ENCODE peak calls at places on chromosomes 1 and 21, in nine cellular contexts. One of them, this sample, is unnamed.
A peak's percentile ranks its signal among the peaks of the same experiment; 100 is the strongest.

GRCh38 chr21:25733859-25734653 is 648 bp downstream of the ATP5PF start:
- DNase-seq in HFF-Myc: no peak
- DNase-seq in IMR-90: peak; percentile 35
- DNase-seq in cardiac fibroblast: peak; percentile 28
- DNase-seq in neural crest cell: no peak
- DNase-seq in thoracic aorta: no peak
- DNase-seq in psoas muscle: no peak
- DNase-seq in GM10248: no peak
- DNase-seq in A673: peak; percentile 6
- DNase-seq in this sample: peak; percentile 28

GRCh38 chr1:85801520-85801919 is 93.3 kb upstream of the ZNHIT6 start:
- DNase-seq in HFF-Myc: no peak
- DNase-seq in IMR-90: peak; percentile 62
- DNase-seq in cardiac fibroblast: peak; percentile 6
- DNase-seq in neural crest cell: no peak
- DNase-seq in thoracic aorta: no peak
- DNase-seq in psoas muscle: no peak
- DNase-seq in GM10248: no peak
- DNase-seq in A673: no peak
- DNase-seq in this sample: no peak

GRCh38 chr1:11653616-11654570 is at the start of gene FBXO2:
- DNase-seq in HFF-Myc: no peak
- DNase-seq in IMR-90: no peak
- DNase-seq in cardiac fibroblast: no peak
- DNase-seq in neural crest cell: no peak
- DNase-seq in thoracic aorta: no peak
- DNase-seq in psoas muscle: peak; percentile 58
- DNase-seq in GM10248: peak; percentile 59
- DNase-seq in A673: no peak
- DNase-seq in this sample: peak; percentile 52

GRCh38 chr1:64038965-64039926 is 164.2 kb upstream of the UBE2U start:
- DNase-seq in HFF-Myc: peak; percentile 97
- DNase-seq in IMR-90: peak; percentile 100
- DNase-seq in cardiac fibroblast: peak; percentile 95
- DNase-seq in neural crest cell: no peak
- DNase-seq in thoracic aorta: peak; percentile 54
- DNase-seq in psoas muscle: peak; percentile 62
- DNase-seq in GM10248: no peak
- DNase-seq in A673: peak; percentile 11
- DNase-seq in this sample: peak; percentile 98

GRCh38 chr21:42056468-42056867 is 14.6 kb upstream of the UMODL1 start:
- DNase-seq in HFF-Myc: no peak
- DNase-seq in IMR-90: peak; percentile 18
- DNase-seq in cardiac fibroblast: no peak
- DNase-seq in neural crest cell: no peak
- DNase-seq in thoracic aorta: no peak
- DNase-seq in psoas muscle: no peak
- DNase-seq in GM10248: no peak
- DNase-seq in A673: no peak
- DNase-seq in this sample: no peak

GRCh38 chr1:219518168-219518905 is 94.6 kb downstream of the ZC3H11B start:
- DNase-seq in HFF-Myc: peak; percentile 16
- DNase-seq in IMR-90: peak; percentile 63
- DNase-seq in cardiac fibroblast: peak; percentile 50
- DNase-seq in neural crest cell: no peak
- DNase-seq in thoracic aorta: no peak
- DNase-seq in psoas muscle: no peak
- DNase-seq in GM10248: no peak
- DNase-seq in A673: no peak
- DNase-seq in this sample: peak; percentile 55

GRCh38 chr21:19261731-19262367 is 858.3 kb upstream of the TMPRSS15 start:
- DNase-seq in HFF-Myc: no peak
- DNase-seq in IMR-90: no peak
- DNase-seq in cardiac fibroblast: no peak
- DNase-seq in neural crest cell: no peak
- DNase-seq in thoracic aorta: no peak
- DNase-seq in psoas muscle: no peak
- DNase-seq in GM10248: no peak
- DNase-seq in A673: no peak
- DNase-seq in this sample: no peak

GRCh38 chr1:168032048-168032447 is 95.2 kb upstream of the MPC2 start:
- DNase-seq in HFF-Myc: no peak
- DNase-seq in IMR-90: no peak
- DNase-seq in cardiac fibroblast: no peak
- DNase-seq in neural crest cell: no peak
- DNase-seq in thoracic aorta: no peak
- DNase-seq in psoas muscle: no peak
- DNase-seq in GM10248: peak; percentile 28
- DNase-seq in A673: no peak
- DNase-seq in this sample: no peak

GRCh38 chr1:155125946-155126493 is 1.7 kb upstream of the EFNA1 start:
- DNase-seq in HFF-Myc: no peak
- DNase-seq in IMR-90: no peak
- DNase-seq in cardiac fibroblast: peak; percentile 57
- DNase-seq in neural crest cell: peak; percentile 12
- DNase-seq in thoracic aorta: no peak
- DNase-seq in psoas muscle: peak; percentile 71
- DNase-seq in GM10248: no peak
- DNase-seq in A673: no peak
- DNase-seq in this sample: peak; percentile 71

GRCh38 chr1:207026177-207026576 is 6.4 kb downstream of the C1orf116 start:
- DNase-seq in HFF-Myc: no peak
- DNase-seq in IMR-90: no peak
- DNase-seq in cardiac fibroblast: peak; percentile 46
- DNase-seq in neural crest cell: no peak
- DNase-seq in thoracic aorta: no peak
- DNase-seq in psoas muscle: no peak
- DNase-seq in GM10248: no peak
- DNase-seq in A673: no peak
- DNase-seq in this sample: peak; percentile 48

GRCh38 chr1:246566808-246567154 is 525 bp downstream of the CNST start:
- DNase-seq in HFF-Myc: no peak
- DNase-seq in IMR-90: peak; percentile 17
- DNase-seq in cardiac fibroblast: peak; percentile 45
- DNase-seq in neural crest cell: no peak
- DNase-seq in thoracic aorta: peak; percentile 6
- DNase-seq in psoas muscle: peak; percentile 82
- DNase-seq in GM10248: peak; percentile 59
- DNase-seq in A673: peak; percentile 70
- DNase-seq in this sample: no peak

GRCh38 chr1:152026895-152027294 is 9.9 kb downstream of the S100A11 start:
- DNase-seq in HFF-Myc: no peak
- DNase-seq in IMR-90: peak; percentile 48
- DNase-seq in cardiac fibroblast: peak; percentile 7
- DNase-seq in neural crest cell: no peak
- DNase-seq in thoracic aorta: no peak
- DNase-seq in psoas muscle: no peak
- DNase-seq in GM10248: no peak
- DNase-seq in A673: no peak
- DNase-seq in this sample: no peak

GRCh38 chr1:26161408-26162219 is 2.7 kb downstream of the FAM110D start:
- DNase-seq in HFF-Myc: no peak
- DNase-seq in IMR-90: peak; percentile 31
- DNase-seq in cardiac fibroblast: peak; percentile 51
- DNase-seq in neural crest cell: peak; percentile 58
- DNase-seq in thoracic aorta: no peak
- DNase-seq in psoas muscle: peak; percentile 88
- DNase-seq in GM10248: no peak
- DNase-seq in A673: peak; percentile 73
- DNase-seq in this sample: no peak

DNA sequence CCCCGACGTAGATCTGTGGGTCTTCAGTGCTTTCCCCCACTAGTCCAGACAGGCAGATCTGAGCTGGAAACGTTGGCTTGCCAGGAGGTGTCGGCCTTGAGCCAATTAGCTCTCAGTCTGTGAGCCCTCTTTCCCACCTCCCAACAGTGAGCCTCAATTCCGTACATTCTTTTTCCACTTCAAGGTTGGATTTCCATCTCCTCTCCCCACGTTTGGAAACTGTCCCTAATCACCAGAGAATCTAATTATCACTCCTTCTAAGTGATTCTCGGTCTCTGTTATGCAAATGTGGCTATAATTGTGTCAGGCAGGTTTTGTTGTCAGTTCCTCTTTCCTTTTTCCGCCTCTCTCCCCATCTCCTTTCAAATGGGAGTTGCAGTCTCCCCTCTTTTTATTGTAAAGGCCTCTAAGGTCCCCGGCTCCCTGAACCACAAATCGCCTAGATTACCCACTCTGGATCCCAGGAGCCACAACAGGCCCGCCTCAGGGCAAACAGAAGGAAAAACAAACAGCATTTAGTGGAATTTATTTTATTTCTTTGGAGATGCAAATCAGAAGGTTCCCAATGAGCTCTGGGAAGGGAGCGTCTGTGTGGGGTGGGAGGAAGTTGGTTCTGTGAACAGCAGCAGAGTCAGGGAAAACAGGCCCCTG is 29.4 kb upstream of the LRRN2 start:
- DNase-seq in HFF-Myc: no peak
- DNase-seq in IMR-90: no peak
- DNase-seq in cardiac fibroblast: no peak
- DNase-seq in neural crest cell: no peak
- DNase-seq in thoracic aorta: no peak
- DNase-seq in psoas muscle: no peak
- DNase-seq in GM10248: peak; percentile 55
- DNase-seq in A673: no peak
- DNase-seq in this sample: no peak
- TF ChIP-seq CTCF in HFF-Myc: no peak
- TF ChIP-seq CTCF in IMR-90: no peak
- TF ChIP-seq CTCF in cardiac fibroblast: no peak
- TF ChIP-seq CTCF in neural crest cell: no peak
- TF ChIP-seq CTCF in thoracic aorta: no peak
- TF ChIP-seq CTCF in psoas muscle: no peak
- TF ChIP-seq CTCF in GM10248: peak; percentile 27
- TF ChIP-seq CTCF in A673: no peak
- TF ChIP-seq CTCF in this sample: no peak

GRCh38 chr1:3431266-3431665 is 23.2 kb upstream of the ARHGEF16 start:
- DNase-seq in HFF-Myc: no peak
- DNase-seq in IMR-90: no peak
- DNase-seq in cardiac fibroblast: no peak
- DNase-seq in neural crest cell: no peak
- DNase-seq in thoracic aorta: no peak
- DNase-seq in psoas muscle: peak; percentile 42
- DNase-seq in GM10248: no peak
- DNase-seq in A673: peak; percentile 16
- DNase-seq in this sample: no peak
- TF ChIP-seq CTCF in HFF-Myc: peak; percentile 18
- TF ChIP-seq CTCF in IMR-90: peak; percentile 21
- TF ChIP-seq CTCF in cardiac fibroblast: peak; percentile 24
- TF ChIP-seq CTCF in neural crest cell: peak; percentile 61
- TF ChIP-seq CTCF in thoracic aorta: no peak
- TF ChIP-seq CTCF in psoas muscle: no peak
- TF ChIP-seq CTCF in GM10248: peak; percentile 14
- TF ChIP-seq CTCF in A673: peak; percentile 50
- TF ChIP-seq CTCF in this sample: peak; percentile 6

GRCh38 chr1:18919174-18919905 is 17.0 kb upstream of the ALDH4A1 start:
- DNase-seq in HFF-Myc: no peak
- DNase-seq in IMR-90: no peak
- DNase-seq in cardiac fibroblast: no peak
- DNase-seq in neural crest cell: no peak
- DNase-seq in thoracic aorta: no peak
- DNase-seq in psoas muscle: no peak
- DNase-seq in GM10248: no peak
- DNase-seq in A673: no peak
- DNase-seq in this sample: no peak

GRCh38 chr1:18920931-18921330 is 18.6 kb upstream of the ALDH4A1 start:
- DNase-seq in HFF-Myc: no peak
- DNase-seq in IMR-90: no peak
- DNase-seq in cardiac fibroblast: no peak
- DNase-seq in neural crest cell: no peak
- DNase-seq in thoracic aorta: no peak
- DNase-seq in psoas muscle: no peak
- DNase-seq in GM10248: no peak
- DNase-seq in A673: no peak
- DNase-seq in this sample: no peak

GRCh38 chr1:18919949-18920348 is 17.6 kb upstream of the ALDH4A1 start:
- DNase-seq in HFF-Myc: no peak
- DNase-seq in IMR-90: no peak
- DNase-seq in cardiac fibroblast: no peak
- DNase-seq in neural crest cell: no peak
- DNase-seq in thoracic aorta: no peak
- DNase-seq in psoas muscle: no peak
- DNase-seq in GM10248: no peak
- DNase-seq in A673: no peak
- DNase-seq in this sample: no peak

GRCh38 chr1:18917071-18917799 is 14.9 kb upstream of the ALDH4A1 start:
- DNase-seq in HFF-Myc: no peak
- DNase-seq in IMR-90: no peak
- DNase-seq in cardiac fibroblast: no peak
- DNase-seq in neural crest cell: no peak
- DNase-seq in thoracic aorta: no peak
- DNase-seq in psoas muscle: no peak
- DNase-seq in GM10248: no peak
- DNase-seq in A673: no peak
- DNase-seq in this sample: no peak

DNA sequence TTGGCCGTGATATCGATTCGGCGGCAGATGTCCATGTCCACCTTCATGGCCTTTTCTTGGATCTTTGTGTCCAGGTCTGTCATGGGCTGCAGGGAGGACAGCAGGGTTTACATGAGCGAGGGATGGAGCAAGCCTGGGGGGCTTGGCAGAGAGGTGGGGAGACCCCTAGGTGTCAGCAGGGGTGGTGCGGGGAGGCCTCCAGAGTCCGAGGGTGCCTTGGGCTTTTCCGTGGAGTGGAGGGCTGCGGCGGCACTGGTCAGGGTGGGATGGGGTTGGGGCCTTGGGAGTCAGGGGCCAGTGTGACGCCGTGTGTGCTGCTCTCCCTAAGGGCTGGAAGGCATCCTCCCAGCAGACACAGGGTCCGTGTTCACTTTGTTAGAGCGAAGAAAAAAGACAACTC is 16.1 kb upstream of the ALDH4A1 start:
- DNase-seq in HFF-Myc: no peak
- DNase-seq in IMR-90: no peak
- DNase-seq in cardiac fibroblast: no peak
- DNase-seq in neural crest cell: no peak
- DNase-seq in thoracic aorta: no peak
- DNase-seq in psoas muscle: no peak
- DNase-seq in GM10248: no peak
- DNase-seq in A673: no peak
- DNase-seq in this sample: no peak
- TF ChIP-seq CTCF in HFF-Myc: no peak
- TF ChIP-seq CTCF in IMR-90: no peak
- TF ChIP-seq CTCF in cardiac fibroblast: no peak
- TF ChIP-seq CTCF in neural crest cell: no peak
- TF ChIP-seq CTCF in thoracic aorta: no peak
- TF ChIP-seq CTCF in psoas muscle: no peak
- TF ChIP-seq CTCF in GM10248: no peak
- TF ChIP-seq CTCF in A673: peak; percentile 13
- TF ChIP-seq CTCF in this sample: no peak

DNA sequence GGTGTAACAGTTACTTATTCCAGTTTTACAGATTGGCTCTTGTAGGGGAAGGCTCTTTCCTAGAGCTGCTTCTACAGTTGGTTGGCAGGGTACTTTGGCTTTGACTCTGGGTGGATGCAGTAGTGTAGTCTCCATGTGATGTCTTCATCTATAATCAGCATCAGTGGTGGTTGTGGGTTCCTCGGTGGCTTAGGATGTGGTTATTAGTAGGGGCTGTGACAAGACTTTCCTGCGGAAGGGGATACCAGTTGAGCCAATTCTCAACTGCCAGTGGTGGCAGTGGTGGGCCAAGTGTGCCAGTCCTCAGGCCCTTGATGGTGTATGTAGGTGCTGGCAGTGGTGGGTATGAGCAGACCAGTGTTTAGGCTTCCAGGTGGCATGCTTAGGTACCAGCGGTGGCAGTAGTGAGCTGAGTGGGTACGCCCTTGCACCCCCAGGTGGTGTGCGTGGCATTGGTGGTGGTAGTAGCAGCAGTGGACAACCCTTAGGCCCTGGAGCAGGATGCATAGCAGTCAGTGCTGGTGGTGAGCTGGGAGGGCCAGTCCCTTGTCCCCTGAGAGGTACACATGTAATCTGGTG is 27.2 kb upstream of the KLF18 start:
- DNase-seq in HFF-Myc: no peak
- DNase-seq in IMR-90: no peak
- DNase-seq in cardiac fibroblast: no peak
- DNase-seq in neural crest cell: no peak
- DNase-seq in thoracic aorta: no peak
- DNase-seq in psoas muscle: no peak
- DNase-seq in GM10248: no peak
- DNase-seq in A673: no peak
- DNase-seq in this sample: no peak
- TF ChIP-seq CTCF in HFF-Myc: no peak
- TF ChIP-seq CTCF in IMR-90: no peak
- TF ChIP-seq CTCF in cardiac fibroblast: no peak
- TF ChIP-seq CTCF in neural crest cell: no peak
- TF ChIP-seq CTCF in thoracic aorta: no peak
- TF ChIP-seq CTCF in psoas muscle: no peak
- TF ChIP-seq CTCF in GM10248: no peak
- TF ChIP-seq CTCF in A673: no peak
- TF ChIP-seq CTCF in this sample: no peak

This sample was measured in MCF 10A.